ENCODE peak calls at places on chromosomes 4 and X, in ten cellular contexts. D is mammary epithelial cell; Y is NCI-H748 treated with DMSO at 0.1 percent for 48 hours; L is upper lobe of right lung; P is osteocyte; X is NCI-H460; K is Panc1; H is endodermal cell; G is stimulated activated naive CD8-positive, alpha-beta T cell treated with anti-CD3 and anti-CD28 coated beads, Interleukin-15, Interleukin-2, amounts not matched to agents 100 U/mL and 50 U/mL, for 24 hours; N is glutamatergic neuron. R is an unnamed sample.

GRCh38 chrX:131633285-131633917 is 89.5 kb downstream of the OR13H1 start:
- DNase-seq in L (no peak), K (peak), N (peak), H (peak), X (peak), D (peak), P (peak), G (peak), Y (peak), R (peak)

GRCh38 chr4:12956026-12956425 is 528.1 kb downstream of the RAB28 start:
- DNase-seq in G (no peak), N (no peak), H (no peak), P (no peak), X (no peak), Y (no peak), L (no peak), D (no peak), K (no peak), R (no peak)

GRCh38 chr4:160423879-160424451 is 1321.1 kb downstream of the RAPGEF2 start:
- DNase-seq in L (no peak), P (no peak), N (no peak), Y (no peak), G (no peak), X (peak), K (peak), H (no peak), D (peak), R (no peak)

GRCh38 chrX:15567267-15567666 is 33.5 kb downstream of the ACE2 start:
- DNase-seq in Y (no peak), L (no peak), N (no peak), G (no peak), K (no peak), X (no peak), H (no peak), P (no peak), D (no peak), R (no peak)

GRCh38 chrX:109270580-109271484 is 211.1 kb downstream of the GUCY2F start:
- DNase-seq in X (no peak), K (no peak), Y (no peak), G (peak), H (no peak), N (no peak), L (peak), P (no peak), D (peak), R (no peak)

GRCh38 chr4:26076000-26076587 is 162.1 kb downstream of the SMIM20 start:
- DNase-seq in G (peak), K (no peak), N (no peak), H (no peak), D (peak), X (no peak), L (no peak), Y (no peak), P (no peak), R (no peak)

GRCh38 chrX:44705817-44706551 is 137.8 kb upstream of the DUSP21 start:
- DNase-seq in H (no peak), L (no peak), D (no peak), K (no peak), G (no peak), N (no peak), P (no peak), X (no peak), Y (no peak), R (no peak)

GRCh38 chrX:1792636-1793035 is 177.8 kb downstream of the ASMT start:
- DNase-seq in X (no peak), Y (no peak), P (no peak), H (no peak), K (no peak), G (no peak), N (no peak), D (no peak), L (no peak), R (no peak)

GRCh38 chrX:53642326-53642725 is 44.2 kb downstream of the HUWE1 start:
- DNase-seq in L (no peak), K (no peak), Y (no peak), H (no peak), D (no peak), N (no peak), P (no peak), G (no peak), X (no peak), R (no peak)

GRCh38 chr4:55546633-55547460 is at the start of gene CLOCK:
- DNase-seq in P (peak), L (peak), Y (peak), N (peak), H (peak), G (peak), X (peak), K (no peak), D (peak), R (no peak)

GRCh38 chr4:56099378-56099786 is 150.6 kb downstream of the CEP135 start:
- DNase-seq in K (no peak), D (peak), H (no peak), N (no peak), L (no peak), P (no peak), G (no peak), Y (no peak), X (no peak), R (no peak)

GRCh38 chrX:11423362-11423818 is 130.2 kb downstream of the AMELX start:
- DNase-seq in L (no peak), G (no peak), H (no peak), D (peak), X (no peak), K (no peak), N (no peak), Y (no peak), P (no peak), R (no peak)

GRCh38 chrX:9149831-9150230 is 115.9 kb upstream of the FAM9B start:
- DNase-seq in X (no peak), G (no peak), P (no peak), Y (no peak), H (no peak), D (no peak), N (no peak), K (no peak), L (no peak), R (no peak)

GRCh38 chr4:94177822-94178221 is 29.8 kb upstream of the SMARCAD1 start:
- DNase-seq in K (no peak), G (no peak), N (no peak), L (no peak), Y (no peak), D (no peak), P (no peak), X (no peak), H (no peak), R (no peak)

GRCh38 chrX:10296581-10296980 is 139.8 kb downstream of the CLCN4 start:
- DNase-seq in Y (no peak), D (no peak), L (no peak), P (no peak), N (no peak), G (no peak), K (no peak), X (no peak), H (no peak), R (no peak)

GRCh38 chr4:89410687-89411086 is 103.1 kb upstream of the GPRIN3 start:
- DNase-seq in D (peak), N (no peak), H (no peak), G (no peak), Y (no peak), X (no peak), L (no peak), K (no peak), P (no peak), R (no peak)

GRCh38 chr4:168483786-168484185 is 3.5 kb upstream of the DDX60L start:
- DNase-seq in Y (no peak), X (no peak), N (no peak), G (no peak), H (no peak), D (no peak), L (no peak), P (no peak), K (no peak), R (no peak)

GRCh38 chr4:6495736-6496135 is 23.3 kb upstream of the PPP2R2C start:
- DNase-seq in Y (no peak), P (no peak), H (no peak), D (no peak), G (no peak), X (no peak), K (no peak), N (no peak), L (no peak), R (no peak)

GRCh38 chr4:154471032-154471431 is 20.6 kb downstream of the DCHS2 start:
- DNase-seq in G (no peak), D (no peak), N (no peak), Y (no peak), H (no peak), P (no peak), L (no peak), X (no peak), K (no peak), R (no peak)

GRCh38 chr4:80136238-80136637 is 61.1 kb upstream of the PRDM8 start:
- DNase-seq in X (no peak), L (no peak), P (no peak), K (no peak), N (no peak), Y (peak), D (no peak), H (no peak), G (no peak), R (no peak)

GRCh38 chr4:119536572-119537528 is 91.8 kb downstream of the PDE5A start:
- DNase-seq in D (peak), G (no peak), L (no peak), H (no peak), X (no peak), K (no peak), Y (no peak), P (no peak), N (no peak), R (no peak)

GRCh38 chr4:159540501-159540900 is 437.6 kb downstream of the RAPGEF2 start:
- DNase-seq in K (no peak), Y (no peak), G (no peak), N (no peak), X (no peak), P (no peak), H (peak), L (no peak), D (no peak), R (no peak)

GRCh38 chrX:72306851-72307645 is 1.3 kb upstream of the CITED1 start:
- DNase-seq in D (peak), K (no peak), L (peak), X (peak), H (peak), Y (no peak), P (peak), G (no peak), N (peak), R (no peak)

GRCh38 chr4:13264126-13264525 is 220.0 kb downstream of the RAB28 start:
- DNase-seq in G (no peak), L (no peak), D (peak), N (no peak), X (no peak), P (no peak), Y (no peak), H (no peak), K (no peak), R (no peak)

GRCh38 chr4:128353791-128354190 is 66.2 kb upstream of the PGRMC2 start:
- DNase-seq in H (no peak), K (no peak), G (no peak), N (no peak), X (peak), P (no peak), L (no peak), D (no peak), Y (no peak), R (no peak)

GRCh38 chr4:145299380-145300076 is 119.1 kb upstream of the OTUD4 start:
- DNase-seq in D (peak), L (no peak), P (no peak), G (peak), N (no peak), H (no peak), Y (no peak), X (no peak), K (no peak), R (no peak)

GRCh38 chrX:102624105-102624504 is 24.8 kb downstream of the ARMCX5 start:
- DNase-seq in P (no peak), Y (no peak), D (no peak), X (no peak), G (no peak), K (no peak), H (no peak), L (no peak), N (no peak), R (no peak)

GRCh38 chr4:6768539-6768905 is 14.0 kb upstream of the KIAA0232 start:
- DNase-seq in K (no peak), L (peak), H (no peak), Y (no peak), P (no peak), G (no peak), D (no peak), X (no peak), N (no peak), R (no peak)

GRCh38 chr4:168199262-168199957 is 107.1 kb downstream of the ANXA10 start:
- DNase-seq in D (no peak), X (no peak), N (no peak), P (no peak), K (no peak), L (no peak), Y (no peak), G (no peak), H (no peak), R (no peak)

GRCh38 chrX:14554132-14554715 is 24.9 kb downstream of the GLRA2 start:
- DNase-seq in P (no peak), D (no peak), G (no peak), X (no peak), Y (no peak), K (no peak), L (no peak), H (no peak), N (no peak), R (no peak)

R was measured in iPS DF 6.9.